ENCODE peak calls at places on chromosome 19, in five cellular contexts. Z is lower lobe of right lung, H is left lung, I is tibial nerve, E is PC-9. X is an unnamed sample.
A peak's percentile ranks its signal among the peaks of the same experiment; 100 is the strongest.

GRCh38 chr19:7450243-7451223 is 38.3 kb downstream of the PEX11G start:
- DNase-seq in Z (no peak), H (no peak), I (no peak), E (no peak), X (no peak)

GRCh38 chr19:56170261-56170660 is 5.5 kb upstream of the GALP start:
- DNase-seq in Z (peak; percentile 82), H (peak; percentile 82), I (no peak), E (peak; percentile 67), X (peak; percentile 49)

GRCh38 chr19:41354343-41354974 is 737 bp upstream of the TGFB1 start:
- DNase-seq in Z (no peak), H (peak; percentile 82), I (no peak), E (no peak), X (no peak)

GRCh38 chr19:11091343-11092153 is 2.3 kb downstream of the LDLR start:
- DNase-seq in Z (peak; percentile 53), H (no peak), I (no peak), E (peak; percentile 80), X (peak; percentile 97)

GRCh38 chr19:4445963-4446668 is 11.5 kb downstream of the UBXN6 start:
- DNase-seq in Z (no peak), H (no peak), I (no peak), E (no peak), X (no peak)

GRCh38 chr19:42284641-42285341 is 15.7 kb downstream of the CIC start:
- DNase-seq in Z (no peak), H (peak; percentile 86), I (no peak), E (no peak), X (no peak)

GRCh38 chr19:49912965-49913685 is 15.9 kb upstream of the ATF5 start:
- DNase-seq in Z (no peak), H (no peak), I (no peak), E (no peak), X (no peak)

GRCh38 chr19:18202759-18203407 is 959 bp downstream of the RAB3A start:
- DNase-seq in Z (no peak), H (peak; percentile 84), I (no peak), E (peak; percentile 11), X (no peak)

GRCh38 chr19:11265785-11266236 is 3.5 kb upstream of the DOCK6 start:
- DNase-seq in Z (peak; percentile 68), H (peak; percentile 83), I (no peak), E (peak; percentile 87), X (peak; percentile 78)

GRCh38 chr19:19461671-19462622 is 53.4 kb downstream of the TSSK6 start:
- DNase-seq in Z (peak; percentile 76), H (peak; percentile 87), I (no peak), E (no peak), X (no peak)

GRCh38 chr19:14114854-14115253 is 2.7 kb downstream of the PRKACA start:
- DNase-seq in Z (peak; percentile 82), H (peak; percentile 88), I (no peak), E (peak; percentile 46), X (no peak)

GRCh38 chr19:9914001-9914314 is 22.4 kb downstream of the OLFM2 start:
- DNase-seq in Z (no peak), H (no peak), I (no peak), E (no peak), X (no peak)

GRCh38 chr19:6476896-6477431 is 4.6 kb downstream of the DENND1C start:
- DNase-seq in Z (no peak), H (no peak), I (no peak), E (no peak), X (no peak)

GRCh38 chr19:53333071-53333465 is 481 bp upstream of the ZNF845 start:
- DNase-seq in Z (peak; percentile 66), H (peak; percentile 85), I (peak; percentile 23), E (no peak), X (no peak)

GRCh38 chr19:53992211-53992610 is 774 bp downstream of the CACNG6 start:
- DNase-seq in Z (no peak), H (no peak), I (no peak), E (no peak), X (no peak)

GRCh38 chr19:35317464-35318043 is 11.4 kb upstream of the CD22 start:
- DNase-seq in Z (no peak), H (peak; percentile 45), I (peak; percentile 19), E (no peak), X (no peak)

GRCh38 chr19:31372245-31372781 is 23.1 kb upstream of the TSHZ3 start:
- DNase-seq in Z (no peak), H (no peak), I (no peak), E (no peak), X (no peak)

GRCh38 chr19:49133621-49134454 is 14.5 kb downstream of the PPFIA3 start:
- DNase-seq in Z (peak; percentile 85), H (peak; percentile 90), I (no peak), E (no peak), X (peak; percentile 72)

GRCh38 chr19:41410655-41411054 is 13.0 kb downstream of the BCKDHA start:
- DNase-seq in Z (no peak), H (no peak), I (no peak), E (no peak), X (no peak)

GRCh38 chr19:13748169-13748884 is 16.0 kb upstream of the MRI1 start:
- DNase-seq in Z (no peak), H (no peak), I (no peak), E (no peak), X (no peak)

GRCh38 chr19:17073869-17074627 is 1.2 kb downstream of the HAUS8 start:
- DNase-seq in Z (no peak), H (peak; percentile 67), I (no peak), E (no peak), X (no peak)
- TF ChIP-seq CTCF in Z (no peak), H (no peak), I (no peak), E (no peak), X (no peak)

GRCh38 chr19:21439372-21439771 is 42.4 kb downstream of the ZNF493 start:
- DNase-seq in Z (no peak), H (no peak), I (no peak), E (peak; percentile 21), X (peak; percentile 16)
- H3K27ac ChIP-seq in Z (peak overlapping the region; percentile 24), H (no peak overlapping the region), I (no peak overlapping the region), E (no peak overlapping the region), X (no peak overlapping the region)

DNA sequence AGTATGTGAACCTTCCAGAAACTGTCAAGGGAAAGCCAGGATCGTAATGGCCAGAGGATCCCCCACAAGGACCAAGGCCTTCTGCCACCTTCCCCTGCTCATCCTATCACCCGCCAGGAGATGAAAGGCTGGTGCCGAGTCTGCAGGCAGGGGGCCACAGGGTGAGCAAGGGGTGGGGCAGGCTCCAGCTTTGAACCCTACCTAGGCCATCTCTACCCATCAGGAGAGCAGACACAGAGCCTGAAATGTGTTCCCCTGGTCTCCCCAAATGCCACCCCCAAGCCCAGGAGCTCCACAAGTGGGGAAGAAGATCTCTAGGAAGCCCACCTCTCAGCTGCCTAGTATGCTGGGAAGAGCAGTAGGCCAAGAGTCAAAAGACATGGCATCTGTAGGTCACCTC is 95.1 kb downstream of the KCTD15 start:
- DNase-seq in Z (no peak), H (no peak), I (no peak), E (no peak), X (no peak)
- H3K4me1 ChIP-seq in Z (no peaks in the 10 kb centered on the region), H (no peaks in the 10 kb centered on the region), I (no peaks in the 10 kb centered on the region), E (no peaks in the 10 kb centered on the region), X (no peaks in the 10 kb centered on the region)

GRCh38 chr19:44690131-44690440 is 8.9 kb upstream of the CEACAM16 start:
- DNase-seq in Z (no peak), H (no peak), I (no peak), E (no peak), X (no peak)

GRCh38 chr19:44697670-44698034 is 1.3 kb upstream of the CEACAM16 start:
- DNase-seq in Z (no peak), H (no peak), I (no peak), E (no peak), X (no peak)

GRCh38 chr19:44696939-44697669 is 1.8 kb upstream of the CEACAM16 start:
- DNase-seq in Z (no peak), H (no peak), I (no peak), E (no peak), X (no peak)

GRCh38 chr19:44692379-44692721 is 6.6 kb upstream of the CEACAM16 start:
- DNase-seq in Z (no peak), H (no peak), I (no peak), E (no peak), X (no peak)

DNA sequence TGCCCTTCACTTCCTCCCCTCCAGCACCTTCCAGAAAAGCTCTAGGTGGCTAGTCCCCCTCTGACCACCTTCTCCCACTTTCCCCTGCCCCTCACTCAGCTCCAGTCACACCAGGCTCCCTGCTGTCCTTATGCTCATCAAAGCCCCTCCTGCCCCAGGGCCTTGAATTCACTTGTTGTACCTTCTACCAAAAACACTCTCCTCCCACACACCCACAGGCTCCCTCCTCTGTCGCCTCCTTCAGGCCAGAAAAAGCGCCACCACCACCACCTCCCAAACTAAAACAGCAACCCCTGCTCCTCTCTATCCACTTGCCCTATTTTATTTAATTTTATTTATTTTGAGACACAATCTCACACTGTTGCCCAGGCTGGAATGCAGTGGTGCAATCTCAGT is 4.8 kb upstream of the CEACAM16 start:
- DNase-seq in Z (no peak), H (no peak), I (no peak), E (no peak), X (no peak)
- TF ChIP-seq CTCF in Z (peak; percentile 22), H (no peak), I (no peak), E (peak; percentile 65), X (peak; percentile 49)

GRCh38 chr19:3178973-3179738 is 587 bp downstream of the S1PR4 start:
- DNase-seq in Z (no peak), H (peak; percentile 85), I (no peak), E (no peak), X (no peak)
- H3K27ac ChIP-seq in Z (peak overlapping the region; percentile 92), H (peak overlapping the region; percentile 85), I (peak overlapping the region; percentile 24), E (no peak overlapping the region), X (no peak overlapping the region)